ENCODE peak calls at places on chromosomes 13 and 19, in four cellular contexts. M is H1, K is HepG2, Q is K562. J is an unnamed sample.

GRCh38 chr13:51837016-51837415 is 8.0 kb downstream of the TMEM272 start:
- DNase-seq in K (no peak), Q (no peak), M (no peak), J (no peak)

GRCh38 chr19:13765395-13766094 is 1.2 kb downstream of the MRI1 start:
- DNase-seq in K (peak), M (no peak), Q (peak), J (no peak)

GRCh38 chr19:6238643-6239281 is 41.0 kb downstream of the MLLT1 start:
- DNase-seq in M (no peak), K (no peak), Q (no peak), J (peak)

GRCh38 chr13:105598551-105598950 is 936.9 kb downstream of the EFNB2 start:
- DNase-seq in Q (no peak), K (no peak), M (no peak), J (no peak)

GRCh38 chr13:33870046-33870668 is 52.2 kb downstream of the RFC3 start:
- DNase-seq in K (no peak), Q (no peak), M (no peak), J (no peak)

GRCh38 chr13:48750588-48751383 is 97.1 kb downstream of the CYSLTR2 start:
- DNase-seq in K (no peak), M (no peak), Q (no peak), J (no peak)

GRCh38 chr19:44596428-44597130 is 16.8 kb upstream of the IGSF23 start:
- DNase-seq in K (peak), Q (no peak), M (no peak), J (no peak)

GRCh38 chr13:102586615-102587014 is 10.2 kb upstream of the TPP2 start:
- DNase-seq in K (no peak), Q (no peak), M (no peak), J (no peak)

GRCh38 chr13:61531383-61532065 is 115.9 kb upstream of the PCDH20 start:
- DNase-seq in M (no peak), K (no peak), Q (no peak), J (no peak)

GRCh38 chr13:30222253-30222652 is 85.1 kb downstream of the KATNAL1 start:
- DNase-seq in M (no peak), Q (no peak), K (no peak), J (no peak)

GRCh38 chr19:5697022-5697889 is 7.2 kb downstream of the RPL36 start:
- DNase-seq in Q (no peak), M (no peak), K (no peak), J (no peak)

GRCh38 chr13:27942972-27943371 is 23.2 kb downstream of the PDX1 start:
- DNase-seq in Q (no peak), K (no peak), M (no peak), J (no peak)

GRCh38 chr19:7720351-7720750 is 11.6 kb downstream of the CLEC4G start:
- DNase-seq in K (no peak), M (no peak), Q (no peak), J (no peak)

GRCh38 chr13:94112227-94112626 is 367.3 kb downstream of the DCT start:
- DNase-seq in M (no peak), K (peak), Q (no peak), J (no peak)

GRCh38 chr13:100890645-100891044 is 216.1 kb upstream of the TMTC4 start:
- DNase-seq in M (no peak), Q (no peak), K (no peak), J (no peak)

GRCh38 chr13:38376551-38376950 is 26.9 kb downstream of the UFM1 start:
- DNase-seq in K (no peak), Q (no peak), M (no peak), J (no peak)

GRCh38 chr13:21361123-21361522 is 98.0 kb downstream of the ZDHHC20 start:
- DNase-seq in M (no peak), K (no peak), Q (no peak), J (no peak)

GRCh38 chr19:51535535-51535934 is 4.1 kb upstream of the SIGLEC6 start:
- DNase-seq in Q (no peak), M (no peak), K (no peak), J (no peak)

GRCh38 chr19:51529301-51529700 is 2.2 kb downstream of the SIGLEC6 start:
- DNase-seq in K (no peak), Q (no peak), M (no peak), J (no peak)

GRCh38 chr19:51530616-51531015 is 854 bp downstream of the SIGLEC6 start:
- DNase-seq in M (no peak), K (no peak), Q (no peak), J (no peak)

GRCh38 chr19:51525731-51526130 is 5.7 kb downstream of the SIGLEC6 start:
- DNase-seq in Q (no peak), K (no peak), M (no peak), J (no peak)

GRCh38 chr19:51531349-51532315 is at the start of gene SIGLEC6:
- DNase-seq in Q (peak), K (no peak), M (no peak), J (peak)
- TF ChIP-seq TAF1 in Q (no peak), K (no peak), M (no peak), J (no peak)

GRCh38 chr19:35666251-35666913 is at the start of gene UPK1A:
- DNase-seq in M (no peak), Q (no peak), K (no peak), J (no peak)
- TF ChIP-seq POLR2A in M (no peak), Q (no peak), K (no peak), J (no peak)

GRCh38 chr19:33559996-33560395 is 38.4 kb upstream of the PEPD start:
- DNase-seq in K (no peak), Q (no peak), M (no peak), J (no peak)
- TF ChIP-seq TAF1 in K (no peak), Q (no peak), M (no peak), J (no peak)

GRCh38 chr19:10927691-10928562 is 512 bp downstream of the YIPF2 start:
- DNase-seq in M (no peak), Q (peak), K (no peak), J (no peak)
- TF ChIP-seq POLR2A in M (no peak), Q (no peak), K (no peak), J (no peak)

GRCh38 chr13:24253520-24254150 is 55.7 kb upstream of the C1QTNF9 start:
- DNase-seq in K (no peak), Q (no peak), M (no peak), J (no peak)
- TF ChIP-seq TAF1 in K (no peak), Q (no peak), M (no peak), J (no peak)

GRCh38 chr19:46983097-46983496 is 36.5 kb upstream of the NPAS1 start:
- DNase-seq in K (no peak), Q (no peak), M (no peak), J (no peak)

GRCh38 chr19:46981296-46981695 is 38.3 kb upstream of the NPAS1 start:
- DNase-seq in K (no peak), M (no peak), Q (no peak), J (no peak)

GRCh38 chr19:46985532-46986415 is 33.9 kb upstream of the NPAS1 start:
- DNase-seq in M (no peak), Q (no peak), K (peak), J (no peak)

GRCh38 chr19:46980756-46981155 is 38.9 kb upstream of the NPAS1 start:
- DNase-seq in Q (no peak), M (no peak), K (no peak), J (no peak)

GRCh38 chr19:46984077-46985010 is 35.3 kb upstream of the NPAS1 start:
- DNase-seq in K (peak), Q (no peak), M (no peak), J (no peak)
- TF ChIP-seq POLR2A in K (peak), Q (no peak), M (no peak), J (no peak)

GRCh38 chr19:579111-579841 is 6.9 kb downstream of the BSG start:
- DNase-seq in M (no peak), K (no peak), Q (no peak), J (no peak)
- TF ChIP-seq TAF1 in M (no peak), K (no peak), Q (no peak), J (no peak)